ENCODE peak calls at places on chromosomes 12 and 14, in eight cellular contexts. One of them, this sample, is unnamed.
A peak's percentile ranks its signal among the peaks of the same experiment; 100 is the strongest.

GRCh38 chr12:11853126-11853525 is 203.7 kb downstream of the ETV6 start:
- DNase-seq in tibial nerve: no peak
- DNase-seq in transverse colon: peak; percentile 49
- DNase-seq in heart left ventricle: no peak
- DNase-seq in gastrocnemius medialis: no peak
- DNase-seq in IMR-90: no peak
- DNase-seq in CD8-positive, alpha-beta T cell: no peak
- DNase-seq in GM23338: no peak
- DNase-seq in this sample: no peak

GRCh38 chr12:43063642-43064041 is 474.1 kb upstream of the PRICKLE1 start:
- DNase-seq in GM23338: no peak
- DNase-seq in IMR-90: peak; percentile 78
- DNase-seq in gastrocnemius medialis: no peak
- DNase-seq in transverse colon: no peak
- DNase-seq in CD8-positive, alpha-beta T cell: no peak
- DNase-seq in heart left ventricle: no peak
- DNase-seq in tibial nerve: no peak
- DNase-seq in this sample: no peak

GRCh38 chr12:121279507-121279915 is 17.0 kb downstream of the CAMKK2 start:
- DNase-seq in transverse colon: peak; percentile 23
- DNase-seq in tibial nerve: peak; percentile 35
- DNase-seq in GM23338: no peak
- DNase-seq in CD8-positive, alpha-beta T cell: no peak
- DNase-seq in gastrocnemius medialis: no peak
- DNase-seq in IMR-90: peak; percentile 26
- DNase-seq in heart left ventricle: peak; percentile 53
- DNase-seq in this sample: peak; percentile 40

GRCh38 chr12:95848575-95849388 is 10.0 kb upstream of the SNRPF start:
- DNase-seq in gastrocnemius medialis: no peak
- DNase-seq in transverse colon: peak; percentile 14
- DNase-seq in tibial nerve: no peak
- DNase-seq in GM23338: peak; percentile 56
- DNase-seq in CD8-positive, alpha-beta T cell: no peak
- DNase-seq in heart left ventricle: no peak
- DNase-seq in IMR-90: peak; percentile 48
- DNase-seq in this sample: peak; percentile 40

GRCh38 chr14:32224731-32225377 is 21.8 kb upstream of the RNU6-8 start:
- DNase-seq in gastrocnemius medialis: peak; percentile 35
- DNase-seq in GM23338: peak; percentile 30
- DNase-seq in CD8-positive, alpha-beta T cell: no peak
- DNase-seq in IMR-90: peak; percentile 54
- DNase-seq in heart left ventricle: peak; percentile 43
- DNase-seq in tibial nerve: no peak
- DNase-seq in transverse colon: no peak
- DNase-seq in this sample: no peak

GRCh38 chr14:96821501-96821900 is 24.3 kb downstream of the VRK1 start:
- DNase-seq in heart left ventricle: no peak
- DNase-seq in GM23338: no peak
- DNase-seq in CD8-positive, alpha-beta T cell: no peak
- DNase-seq in IMR-90: no peak
- DNase-seq in transverse colon: no peak
- DNase-seq in tibial nerve: no peak
- DNase-seq in gastrocnemius medialis: no peak
- DNase-seq in this sample: no peak

GRCh38 chr12:121618659-121619233 is 7.6 kb upstream of the ORAI1 start:
- DNase-seq in heart left ventricle: no peak
- DNase-seq in gastrocnemius medialis: no peak
- DNase-seq in tibial nerve: no peak
- DNase-seq in IMR-90: no peak
- DNase-seq in transverse colon: no peak
- DNase-seq in CD8-positive, alpha-beta T cell: no peak
- DNase-seq in GM23338: no peak
- DNase-seq in this sample: no peak

GRCh38 chr12:9798008-9798619 is 29.2 kb upstream of the KLRF1 start:
- DNase-seq in heart left ventricle: no peak
- DNase-seq in gastrocnemius medialis: no peak
- DNase-seq in transverse colon: peak; percentile 64
- DNase-seq in tibial nerve: no peak
- DNase-seq in GM23338: peak; percentile 94
- DNase-seq in CD8-positive, alpha-beta T cell: peak; percentile 37
- DNase-seq in IMR-90: peak; percentile 56
- DNase-seq in this sample: no peak

GRCh38 chr14:100406505-100407131 is 83.5 kb downstream of the SLC25A47 start:
- DNase-seq in gastrocnemius medialis: no peak
- DNase-seq in tibial nerve: no peak
- DNase-seq in transverse colon: peak; percentile 79
- DNase-seq in GM23338: no peak
- DNase-seq in IMR-90: peak; percentile 32
- DNase-seq in CD8-positive, alpha-beta T cell: peak; percentile 11
- DNase-seq in heart left ventricle: no peak
- DNase-seq in this sample: no peak

GRCh38 chr12:119156401-119156800 is 22.3 kb upstream of the HSPB8 start:
- DNase-seq in CD8-positive, alpha-beta T cell: no peak
- DNase-seq in transverse colon: no peak
- DNase-seq in GM23338: peak; percentile 86
- DNase-seq in tibial nerve: no peak
- DNase-seq in IMR-90: no peak
- DNase-seq in gastrocnemius medialis: no peak
- DNase-seq in heart left ventricle: peak; percentile 55
- DNase-seq in this sample: no peak

GRCh38 chr14:23465261-23465660 is 4.2 kb upstream of the NGDN start:
- DNase-seq in heart left ventricle: no peak
- DNase-seq in IMR-90: no peak
- DNase-seq in transverse colon: no peak
- DNase-seq in tibial nerve: no peak
- DNase-seq in GM23338: no peak
- DNase-seq in gastrocnemius medialis: no peak
- DNase-seq in CD8-positive, alpha-beta T cell: no peak
- DNase-seq in this sample: no peak

GRCh38 chr14:74426202-74426582 is at the start of gene SYNDIG1L:
- DNase-seq in GM23338: peak; percentile 68
- DNase-seq in gastrocnemius medialis: no peak
- DNase-seq in heart left ventricle: no peak
- DNase-seq in tibial nerve: no peak
- DNase-seq in CD8-positive, alpha-beta T cell: no peak
- DNase-seq in transverse colon: no peak
- DNase-seq in IMR-90: no peak
- DNase-seq in this sample: no peak
- H3K27me3 ChIP-seq in GM23338: peaks cover 12% of the 10 kb centered on the region
- H3K27me3 ChIP-seq in gastrocnemius medialis: peaks cover 18% of the 10 kb centered on the region
- H3K27me3 ChIP-seq in heart left ventricle: peaks cover 15% of the 10 kb centered on the region
- H3K27me3 ChIP-seq in tibial nerve: no peaks in the 10 kb centered on the region
- H3K27me3 ChIP-seq in CD8-positive, alpha-beta T cell: peaks cover 12% of the 10 kb centered on the region
- H3K27me3 ChIP-seq in transverse colon: peaks cover 44% of the 10 kb centered on the region
- H3K27me3 ChIP-seq in IMR-90: peaks cover 66% of the 10 kb centered on the region
- H3K27me3 ChIP-seq in this sample: peaks cover 9% of the 10 kb centered on the region

GRCh38 chr14:36426836-36427235 is 93.2 kb downstream of the NKX2-1 start:
- DNase-seq in GM23338: no peak
- DNase-seq in gastrocnemius medialis: peak; percentile 61
- DNase-seq in heart left ventricle: no peak
- DNase-seq in CD8-positive, alpha-beta T cell: no peak
- DNase-seq in IMR-90: no peak
- DNase-seq in transverse colon: no peak
- DNase-seq in tibial nerve: no peak
- DNase-seq in this sample: no peak

GRCh38 chr14:36429692-36430091 is 90.3 kb downstream of the NKX2-1 start:
- DNase-seq in IMR-90: no peak
- DNase-seq in gastrocnemius medialis: no peak
- DNase-seq in GM23338: no peak
- DNase-seq in transverse colon: no peak
- DNase-seq in heart left ventricle: no peak
- DNase-seq in tibial nerve: no peak
- DNase-seq in CD8-positive, alpha-beta T cell: no peak
- DNase-seq in this sample: no peak

GRCh38 chr14:36428350-36428749 is 91.7 kb downstream of the NKX2-1 start:
- DNase-seq in gastrocnemius medialis: no peak
- DNase-seq in tibial nerve: no peak
- DNase-seq in transverse colon: no peak
- DNase-seq in GM23338: no peak
- DNase-seq in IMR-90: no peak
- DNase-seq in CD8-positive, alpha-beta T cell: no peak
- DNase-seq in heart left ventricle: no peak
- DNase-seq in this sample: no peak

GRCh38 chr14:36430662-36431084 is 89.4 kb downstream of the NKX2-1 start:
- DNase-seq in GM23338: no peak
- DNase-seq in heart left ventricle: no peak
- DNase-seq in tibial nerve: no peak
- DNase-seq in gastrocnemius medialis: no peak
- DNase-seq in CD8-positive, alpha-beta T cell: no peak
- DNase-seq in transverse colon: no peak
- DNase-seq in IMR-90: no peak
- DNase-seq in this sample: no peak

DNA sequence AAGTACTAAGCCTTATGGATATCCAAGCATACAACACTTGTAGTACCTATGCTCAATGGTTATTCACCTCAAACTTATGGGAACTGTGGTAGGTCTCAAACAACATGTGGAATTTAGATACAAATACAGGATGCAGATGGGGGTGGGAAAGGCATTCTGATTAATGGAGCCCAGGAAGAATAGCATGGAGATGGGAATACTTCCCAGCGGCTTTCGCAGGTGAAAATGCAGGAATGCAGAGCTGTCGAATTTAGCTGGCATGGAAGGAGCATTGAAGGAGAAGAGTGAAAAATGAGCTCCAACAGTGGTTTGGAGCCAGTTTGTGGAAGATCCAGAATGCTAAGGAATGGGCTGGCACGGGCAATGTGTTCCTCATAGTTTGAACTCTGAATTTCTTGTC is 89.9 kb downstream of the NKX2-1 start:
- DNase-seq in GM23338: peak; percentile 76
- DNase-seq in heart left ventricle: no peak
- DNase-seq in CD8-positive, alpha-beta T cell: no peak
- DNase-seq in transverse colon: no peak
- DNase-seq in gastrocnemius medialis: no peak
- DNase-seq in IMR-90: no peak
- DNase-seq in tibial nerve: no peak
- DNase-seq in this sample: no peak
- H3K27me3 ChIP-seq in GM23338: no peaks in the 10 kb centered on the region
- H3K27me3 ChIP-seq in heart left ventricle: peaks cover 9% of the 10 kb centered on the region
- H3K27me3 ChIP-seq in CD8-positive, alpha-beta T cell: no peaks in the 10 kb centered on the region
- H3K27me3 ChIP-seq in transverse colon: no peaks in the 10 kb centered on the region
- H3K27me3 ChIP-seq in gastrocnemius medialis: no peaks in the 10 kb centered on the region
- H3K27me3 ChIP-seq in IMR-90: no peaks in the 10 kb centered on the region
- H3K27me3 ChIP-seq in tibial nerve: no peaks in the 10 kb centered on the region
- H3K27me3 ChIP-seq in this sample: no peaks in the 10 kb centered on the region

GRCh38 chr12:62434504-62435336 is 31.9 kb upstream of the MON2 start:
- DNase-seq in heart left ventricle: no peak
- DNase-seq in IMR-90: no peak
- DNase-seq in CD8-positive, alpha-beta T cell: no peak
- DNase-seq in tibial nerve: no peak
- DNase-seq in gastrocnemius medialis: no peak
- DNase-seq in transverse colon: peak; percentile 21
- DNase-seq in GM23338: no peak
- DNase-seq in this sample: no peak
- H3K27me3 ChIP-seq in heart left ventricle: peaks cover 32% of the 10 kb centered on the region
- H3K27me3 ChIP-seq in IMR-90: peaks cover 13% of the 10 kb centered on the region
- H3K27me3 ChIP-seq in CD8-positive, alpha-beta T cell: peaks cover 3% of the 10 kb centered on the region
- H3K27me3 ChIP-seq in tibial nerve: no peaks in the 10 kb centered on the region
- H3K27me3 ChIP-seq in gastrocnemius medialis: peaks cover 21% of the 10 kb centered on the region
- H3K27me3 ChIP-seq in transverse colon: peaks cover 35% of the 10 kb centered on the region
- H3K27me3 ChIP-seq in GM23338: peaks cover 59% of the 10 kb centered on the region
- H3K27me3 ChIP-seq in this sample: no peaks in the 10 kb centered on the region

GRCh38 chr14:37663498-37663897 is 68.1 kb downstream of the TTC6 start:
- DNase-seq in CD8-positive, alpha-beta T cell: no peak
- DNase-seq in GM23338: no peak
- DNase-seq in gastrocnemius medialis: no peak
- DNase-seq in IMR-90: no peak
- DNase-seq in transverse colon: no peak
- DNase-seq in heart left ventricle: no peak
- DNase-seq in tibial nerve: no peak
- DNase-seq in this sample: no peak
- H3K27me3 ChIP-seq in CD8-positive, alpha-beta T cell: no peaks in the 10 kb centered on the region
- H3K27me3 ChIP-seq in GM23338: no peaks in the 10 kb centered on the region
- H3K27me3 ChIP-seq in gastrocnemius medialis: no peaks in the 10 kb centered on the region
- H3K27me3 ChIP-seq in IMR-90: no peaks in the 10 kb centered on the region
- H3K27me3 ChIP-seq in transverse colon: no peaks in the 10 kb centered on the region
- H3K27me3 ChIP-seq in heart left ventricle: no peaks in the 10 kb centered on the region
- H3K27me3 ChIP-seq in tibial nerve: no peaks in the 10 kb centered on the region
- H3K27me3 ChIP-seq in this sample: no peaks in the 10 kb centered on the region

GRCh38 chr12:52575948-52576347 is 2.3 kb upstream of the KRT74 start:
- DNase-seq in tibial nerve: no peak
- DNase-seq in GM23338: no peak
- DNase-seq in heart left ventricle: no peak
- DNase-seq in gastrocnemius medialis: no peak
- DNase-seq in IMR-90: no peak
- DNase-seq in CD8-positive, alpha-beta T cell: no peak
- DNase-seq in transverse colon: no peak
- DNase-seq in this sample: no peak
- H3K27me3 ChIP-seq in tibial nerve: no peaks in the 10 kb centered on the region
- H3K27me3 ChIP-seq in GM23338: no peaks in the 10 kb centered on the region
- H3K27me3 ChIP-seq in heart left ventricle: peaks cover 12% of the 10 kb centered on the region
- H3K27me3 ChIP-seq in gastrocnemius medialis: no peaks in the 10 kb centered on the region
- H3K27me3 ChIP-seq in IMR-90: peaks cover 52% of the 10 kb centered on the region
- H3K27me3 ChIP-seq in CD8-positive, alpha-beta T cell: no peaks in the 10 kb centered on the region
- H3K27me3 ChIP-seq in transverse colon: no peaks in the 10 kb centered on the region
- H3K27me3 ChIP-seq in this sample: no peaks in the 10 kb centered on the region